ENCODE peak calls at places on chromosomes 12 and 14, in four cellular contexts. P is chondrocyte, D is upper lobe of right lung, B is A549. O is an unnamed sample.

GRCh38 chr12:19316420-19316819 is 122.9 kb upstream of the AEBP2 start:
- DNase-seq in B (peak; percentile 9), D (no peak), P (no peak), O (no peak)

GRCh38 chr12:116537149-116537904 is 21.9 kb upstream of the MAP1LC3B2 start:
- DNase-seq in B (no peak), P (no peak), D (no peak), O (no peak)

GRCh38 chr12:94516985-94517384 is 57.3 kb upstream of the CEP83 start:
- DNase-seq in B (no peak), D (no peak), P (no peak), O (no peak)

GRCh38 chr12:22537000-22537544 is 7.3 kb downstream of the C2CD5 start:
- DNase-seq in P (no peak), B (no peak), D (no peak), O (no peak)

GRCh38 chr14:71905031-71905430 is 27.2 kb upstream of the RGS6 start:
- DNase-seq in D (no peak), P (no peak), B (no peak), O (no peak)

GRCh38 chr12:52542157-52542556 is 10.8 kb downstream of the KRT71 start:
- DNase-seq in D (no peak), P (no peak), B (peak; percentile 22), O (no peak)

GRCh38 chr14:76998777-76999366 is 29.6 kb downstream of the IRF2BPL start:
- DNase-seq in B (no peak), P (no peak), D (no peak), O (no peak)

GRCh38 chr12:102702447-102703114 is 214.5 kb downstream of the PAH start:
- DNase-seq in B (peak; percentile 59), D (no peak), P (no peak), O (peak; percentile 39)

GRCh38 chr12:522692-523378 is 63.1 kb downstream of the B4GALNT3 start:
- DNase-seq in D (no peak), P (no peak), B (no peak), O (no peak)

GRCh38 chr14:73753043-73753886 is 39.1 kb upstream of the PNMA1 start:
- DNase-seq in D (peak; percentile 76), B (no peak), P (no peak), O (peak; percentile 67)

GRCh38 chr12:105275997-105276760 is 40.2 kb upstream of the APPL2 start:
- DNase-seq in D (no peak), P (no peak), B (no peak), O (no peak)

GRCh38 chr12:22188431-22188830 is 142.4 kb downstream of the CMAS start:
- DNase-seq in B (no peak), P (no peak), D (no peak), O (no peak)

GRCh38 chr14:70177092-70177491 is 11.7 kb downstream of the SLC8A3 start:
- DNase-seq in D (no peak), P (no peak), B (no peak), O (no peak)

GRCh38 chr12:19945559-19946485 is 422.5 kb upstream of the PDE3A start:
- DNase-seq in B (peak; percentile 54), P (no peak), D (no peak), O (no peak)

GRCh38 chr12:14776236-14776959 is 26.9 kb downstream of the WBP11 start:
- DNase-seq in D (no peak), P (no peak), B (peak; percentile 26), O (peak; percentile 49)
- TF ChIP-seq CTCF in D (peak; percentile 19), P (peak; percentile 74), B (peak; percentile 43), O (peak; percentile 46)

GRCh38 chr12:131913666-131914065 is 15.4 kb upstream of the PUS1 start:
- DNase-seq in B (no peak), D (no peak), P (no peak), O (no peak)

GRCh38 chr12:131910302-131911110 is 16.1 kb downstream of the ULK1 start:
- DNase-seq in P (no peak), B (no peak), D (no peak), O (no peak)

GRCh38 chr12:131911251-131911650 is 16.8 kb downstream of the ULK1 start:
- DNase-seq in B (no peak), D (no peak), P (no peak), O (no peak)

GRCh38 chr12:131912526-131913274 is 16.4 kb upstream of the PUS1 start:
- DNase-seq in D (no peak), P (peak; percentile 98), B (peak; percentile 82), O (peak; percentile 74)

DNA sequence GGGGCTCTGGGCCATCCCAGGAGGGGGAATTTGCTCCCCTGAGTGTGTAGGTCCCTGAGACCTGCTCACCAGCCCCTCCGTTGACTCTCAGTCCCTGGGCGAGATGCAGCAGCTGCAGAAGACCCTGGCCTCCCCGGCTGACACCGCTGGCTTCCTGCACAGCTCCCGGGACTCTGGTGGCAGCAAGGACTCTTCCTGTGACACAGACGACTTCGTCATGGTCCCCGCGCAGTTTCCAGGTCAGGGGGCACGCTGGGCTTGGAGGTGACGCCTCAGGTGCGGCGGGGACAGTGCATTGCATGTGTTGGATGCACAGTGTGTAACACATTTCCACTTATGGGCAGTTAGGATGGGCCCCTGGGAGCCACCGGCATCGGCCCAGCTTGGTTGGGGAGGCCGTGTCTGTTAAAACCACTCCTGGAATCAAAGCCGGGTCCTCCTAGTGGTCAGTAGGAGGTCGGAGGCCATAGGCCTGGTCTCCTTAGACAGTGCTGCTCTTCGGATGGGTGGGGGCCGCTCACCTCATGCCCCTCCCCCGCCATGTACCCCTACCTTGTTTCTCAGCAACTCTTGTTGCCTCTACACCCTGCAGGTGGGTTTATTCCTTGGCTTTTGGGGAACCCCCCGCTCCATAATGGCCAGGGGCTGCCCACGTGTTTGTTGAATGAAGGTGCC is 17.1 kb upstream of the PUS1 start:
- DNase-seq in P (peak; percentile 92), D (no peak), B (no peak), O (no peak)
- TF ChIP-seq CTCF in P (no peak), D (no peak), B (no peak), O (no peak)

DNA sequence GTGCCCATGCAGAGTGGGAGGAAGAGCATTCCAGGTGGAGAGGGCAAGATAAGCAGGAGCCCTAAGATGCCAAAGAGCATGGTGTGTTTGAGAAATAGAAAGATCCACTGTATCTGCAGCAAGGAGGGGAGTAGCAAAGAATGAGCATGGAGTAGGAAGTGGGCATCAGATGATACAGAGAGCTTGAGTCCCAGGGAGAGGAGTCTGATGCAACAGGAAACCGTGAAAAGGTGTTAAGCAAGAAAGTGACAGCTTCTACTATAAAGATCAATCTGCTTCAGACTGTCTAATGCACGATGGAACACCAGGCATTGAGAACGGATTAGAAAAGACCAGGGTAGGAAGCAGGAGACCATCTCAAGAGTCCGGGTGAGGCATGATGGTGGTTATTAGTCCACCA is 12.3 kb upstream of the GPRC5D start:
- DNase-seq in D (no peak), B (no peak), P (no peak), O (no peak)
- TF ChIP-seq CTCF in D (no peak), B (no peak), P (no peak), O (no peak)

GRCh38 chr12:121812320-121812871 is 8.6 kb downstream of the SETD1B start:
- DNase-seq in D (peak; percentile 90), B (peak; percentile 82), P (no peak), O (peak; percentile 72)
- TF ChIP-seq CTCF in D (no peak), B (peak; percentile 39), P (peak; percentile 64), O (peak; percentile 58)

O was measured in PC-9.